ENCODE peak calls at places on chromosomes 13 and 19, in six cellular contexts. A, R, U, I, C and N are unnamed samples.

GRCh38 chr13:79966502-79966901 is 374.4 kb downstream of the SPRY2 start:
- DNase-seq in C (no peak), U (peak; percentile 32), A (peak; percentile 17), I (no peak), R (no peak), N (no peak)

GRCh38 chr13:94335786-94336357 is 143.6 kb downstream of the DCT start:
- DNase-seq in R (no peak), A (no peak), C (no peak), U (no peak), I (no peak), N (no peak)

GRCh38 chr19:8224394-8225145 is 15.4 kb downstream of the CERS4 start:
- DNase-seq in I (no peak), U (no peak), R (no peak), C (no peak), A (peak; percentile 50), N (no peak)

GRCh38 chr13:32001392-32001768 is 30.2 kb upstream of the FRY start:
- DNase-seq in A (peak; percentile 62), U (peak; percentile 19), C (peak; percentile 70), I (peak; percentile 64), R (no peak), N (no peak)

GRCh38 chr13:74168263-74168675 is 34.1 kb upstream of the KLF12 start:
- DNase-seq in U (no peak), A (no peak), R (no peak), C (no peak), I (no peak), N (no peak)

GRCh38 chr19:58399903-58400637 is 4.6 kb downstream of the RNF225 start:
- DNase-seq in A (no peak), U (no peak), R (no peak), C (no peak), I (no peak), N (no peak)

GRCh38 chr13:63305641-63306133 is 1890.0 kb upstream of the PCDH20 start:
- DNase-seq in A (no peak), U (peak; percentile 9), C (no peak), R (no peak), I (no peak), N (no peak)

GRCh38 chr19:33784432-33784831 is 12.2 kb upstream of the KCTD15 start:
- DNase-seq in R (no peak), C (no peak), A (no peak), I (no peak), U (no peak), N (no peak)

GRCh38 chr13:32019612-32020233 is 11.9 kb upstream of the FRY start:
- DNase-seq in C (peak; percentile 67), R (no peak), I (peak; percentile 83), U (peak; percentile 58), A (peak; percentile 87), N (peak; percentile 45)

GRCh38 chr19:8445488-8446001 is 770 bp downstream of the HNRNPM start:
- DNase-seq in U (peak; percentile 50), R (peak; percentile 83), C (peak; percentile 47), A (no peak), I (peak; percentile 56), N (peak; percentile 25)

GRCh38 chr13:94209110-94209509 is 270.4 kb downstream of the DCT start:
- DNase-seq in R (no peak), A (no peak), U (no peak), C (no peak), I (no peak), N (no peak)

GRCh38 chr13:33838567-33839131 is 20.7 kb downstream of the RFC3 start:
- DNase-seq in I (no peak), A (peak; percentile 85), R (no peak), C (no peak), U (no peak), N (no peak)

GRCh38 chr19:49896863-49897621 is at the start of gene IL4I1:
- DNase-seq in I (peak; percentile 94), A (peak; percentile 42), U (no peak), R (peak; percentile 73), C (peak; percentile 81), N (no peak)

GRCh38 chr19:34351382-34351802 is 13.6 kb upstream of the GPI start:
- DNase-seq in R (no peak), A (no peak), C (no peak), U (no peak), I (no peak), N (no peak)

GRCh38 chr13:72565893-72566292 is 161.5 kb downstream of the MZT1 start:
- DNase-seq in A (peak; percentile 3), I (peak; percentile 21), C (peak; percentile 7), U (no peak), R (no peak), N (no peak)

GRCh38 chr13:102596147-102597028 is at the start of gene TPP2:
- DNase-seq in A (peak; percentile 98), C (peak; percentile 99), R (peak; percentile 100), U (peak; percentile 99), I (peak; percentile 99), N (peak; percentile 98)

GRCh38 chr13:112974125-112974524 is 5.1 kb downstream of the MCF2L start:
- DNase-seq in R (peak; percentile 55), A (no peak), U (no peak), I (no peak), C (no peak), N (no peak)

GRCh38 chr19:31110331-31110730 is 238.9 kb downstream of the TSHZ3 start:
- DNase-seq in U (peak; percentile 57), I (no peak), C (no peak), R (no peak), A (peak; percentile 70), N (no peak)
- TF ChIP-seq CTCF in U (no peak), I (no peak), C (no peak), R (peak; percentile 7), A (peak; percentile 57), N (no peak)

GRCh38 chr19:56393119-56394012 is at the start of gene ZNF582:
- DNase-seq in I (peak; percentile 95), R (peak; percentile 97), U (peak; percentile 93), C (peak; percentile 93), A (peak; percentile 96), N (peak; percentile 76)
- TF ChIP-seq CTCF in I (peak; percentile 64), R (peak; percentile 70), U (peak; percentile 59), C (peak; percentile 89), A (peak; percentile 86), N (peak; percentile 80)

DNA sequence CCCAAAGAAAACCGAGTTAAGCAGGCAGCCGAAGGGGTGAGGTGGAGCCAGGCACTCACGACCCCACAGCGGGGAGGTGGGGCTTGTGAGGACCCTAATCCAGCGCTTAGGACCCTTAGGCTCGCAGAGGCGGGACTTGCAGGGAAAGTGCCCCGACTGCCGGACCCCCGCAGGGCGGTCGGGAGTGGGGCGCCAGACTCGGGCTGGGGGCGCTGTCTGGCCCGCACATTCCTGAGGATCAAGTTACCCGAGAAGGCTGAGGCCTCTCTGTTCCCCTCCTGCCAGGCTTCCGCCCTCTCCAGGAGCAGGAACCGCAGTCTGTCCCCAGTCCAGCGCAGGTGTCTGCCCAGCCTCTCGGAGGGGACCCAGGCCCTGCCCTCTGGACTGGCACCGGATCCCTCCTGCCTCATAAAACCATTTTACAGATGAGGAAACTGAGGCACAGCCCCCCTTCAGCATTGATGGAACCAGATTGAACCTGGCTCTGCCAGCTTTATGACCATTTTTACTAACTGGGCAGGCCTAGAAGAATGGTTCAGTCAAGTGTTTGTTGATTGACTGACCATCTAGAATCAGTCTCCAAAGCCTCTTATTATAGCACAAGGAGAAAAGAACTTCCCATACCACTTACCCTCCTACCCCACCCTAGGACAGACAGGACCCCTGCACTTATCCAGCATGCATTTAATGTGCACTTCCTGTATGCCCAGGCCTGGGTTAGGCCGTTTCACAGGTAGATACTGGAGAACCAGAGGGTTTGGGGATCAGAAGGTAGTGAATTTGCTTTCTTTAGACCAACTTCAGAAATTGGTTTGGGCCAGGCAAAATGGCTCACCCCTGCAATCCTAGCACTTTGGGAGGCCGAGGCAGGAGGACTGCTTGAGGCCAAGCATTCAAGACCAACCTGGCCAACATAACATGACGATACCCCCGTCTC is 6.7 kb upstream of the JUND start:
- DNase-seq in A (no peak), C (no peak), I (no peak), U (peak; percentile 84), R (no peak), N (no peak)
- TF ChIP-seq CTCF in A (no peak), C (no peak), I (no peak), U (no peak), R (no peak), N (no peak)

GRCh38 chr19:959935-960502 is 24.1 kb upstream of the WDR18 start:
- DNase-seq in C (no peak), A (no peak), U (peak; percentile 66), I (no peak), R (no peak), N (no peak)
- TF ChIP-seq CTCF in C (no peak), A (no peak), U (no peak), I (no peak), R (no peak), N (no peak)

DNA sequence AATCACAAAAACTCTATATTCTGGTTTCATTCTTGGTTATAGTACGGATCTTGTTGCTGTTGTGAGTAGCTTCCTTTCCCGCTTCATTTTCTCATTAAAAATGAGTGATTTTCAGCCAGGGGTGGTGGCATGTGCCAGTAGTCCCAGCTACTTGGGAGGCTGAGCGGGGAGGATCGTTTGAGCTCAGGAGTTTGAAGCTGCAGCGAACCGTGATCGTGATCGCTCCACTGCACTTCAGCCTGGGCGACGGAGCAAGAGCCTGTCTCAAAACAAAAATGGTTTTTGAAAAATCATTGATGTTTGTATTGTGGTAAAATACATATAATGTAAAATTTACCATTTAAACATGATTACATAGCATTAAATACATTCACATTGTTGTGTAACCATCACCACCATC is 71.6 kb upstream of the TM9SF2 start:
- DNase-seq in I (peak; percentile 73), R (no peak), C (no peak), A (no peak), U (no peak), N (no peak)
- TF ChIP-seq CTCF in I (no peak), R (no peak), C (no peak), A (no peak), U (no peak), N (no peak)

GRCh38 chr13:98482476-98483444 is 94.1 kb downstream of the STK24 start:
- DNase-seq in A (no peak), C (peak; percentile 45), I (peak; percentile 65), U (no peak), R (peak; percentile 87), N (no peak)
- TF ChIP-seq CTCF in A (peak; percentile 6), C (peak; percentile 42), I (peak; percentile 47), U (no peak), R (no peak), N (peak; percentile 28)

GRCh38 chr13:41411536-41411935 is 45.8 kb upstream of the RGCC start:
- DNase-seq in C (peak; percentile 33), R (no peak), I (peak; percentile 34), A (peak; percentile 66), U (peak; percentile 35), N (no peak)

GRCh38 chr13:41408061-41408460 is 49.3 kb upstream of the RGCC start:
- DNase-seq in R (no peak), A (peak; percentile 9), C (no peak), U (no peak), I (no peak), N (no peak)

GRCh38 chr13:41409611-41410010 is 47.7 kb upstream of the RGCC start:
- DNase-seq in I (no peak), A (no peak), R (no peak), U (no peak), C (no peak), N (no peak)

GRCh38 chr13:41413907-41414306 is 43.4 kb upstream of the RGCC start:
- DNase-seq in C (no peak), R (no peak), U (no peak), I (no peak), A (no peak), N (no peak)

DNA sequence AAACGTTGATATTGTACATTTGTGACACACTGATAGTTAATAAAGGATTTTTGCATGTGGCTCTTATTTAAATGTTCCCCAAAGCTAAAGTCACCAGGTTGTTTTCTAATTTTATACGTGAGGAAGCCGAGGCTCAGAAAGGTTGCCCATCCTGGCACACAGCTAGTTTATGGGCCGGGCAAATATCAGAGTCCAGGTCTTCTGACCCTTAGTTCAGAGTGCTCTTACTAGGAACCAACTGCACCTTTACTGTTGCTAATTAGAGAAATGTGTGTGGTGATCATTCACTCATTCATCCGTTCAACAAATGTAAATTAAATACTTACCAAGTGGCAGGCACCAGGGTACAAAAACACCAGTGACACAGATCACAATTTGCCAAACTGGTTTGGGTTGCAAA is 46.3 kb upstream of the RGCC start:
- DNase-seq in R (no peak), C (no peak), A (no peak), I (no peak), U (no peak), N (no peak)
- TF ChIP-seq CTCF in R (no peak), C (no peak), A (no peak), I (no peak), U (no peak), N (no peak)